ENCODE peak calls at places on chromosome 16, in five cellular contexts. E is iris pigment epithelial cell, C is fibroblast of mammary gland, H is bronchial epithelial cell, M is substantia nigra. R is an unnamed sample.

GRCh38 chr16:22103371-22103890 is 11.1 kb downstream of the VWA3A start:
- DNase-seq in E (no peak), C (no peak), H (peak; percentile 5), M (no peak), R (no peak)

GRCh38 chr16:72952404-72953301 is 95.3 kb downstream of the ZFHX3 start:
- DNase-seq in E (peak; percentile 92), C (peak; percentile 41), H (no peak), M (no peak), R (peak; percentile 64)

GRCh38 chr16:84718-85452 is 6.9 kb downstream of the MPG start:
- DNase-seq in E (peak; percentile 93), C (peak; percentile 97), H (peak; percentile 81), M (no peak), R (peak; percentile 97)

GRCh38 chr16:69483611-69484010 is 59.2 kb downstream of the CYB5B start:
- DNase-seq in E (no peak), C (no peak), H (no peak), M (no peak), R (no peak)

GRCh38 chr16:27703545-27703944 is 153.6 kb downstream of the KATNIP start:
- DNase-seq in E (peak; percentile 55), C (no peak), H (peak; percentile 10), M (no peak), R (peak; percentile 42)

GRCh38 chr16:79509221-79509631 is 91.3 kb downstream of the MAF start:
- DNase-seq in E (no peak), C (no peak), H (no peak), M (peak; percentile 55), R (no peak)

GRCh38 chr16:66103245-66103644 is 263.2 kb upstream of the CDH5 start:
- DNase-seq in E (peak; percentile 45), C (peak; percentile 57), H (no peak), M (no peak), R (peak; percentile 74)

GRCh38 chr16:28182183-28182582 is 29.6 kb downstream of the XPO6 start:
- DNase-seq in E (no peak), C (peak; percentile 78), H (no peak), M (no peak), R (peak; percentile 45)

GRCh38 chr16:85015481-85016177 is 4.3 kb upstream of the ZDHHC7 start:
- DNase-seq in E (peak; percentile 74), C (no peak), H (peak; percentile 64), M (no peak), R (no peak)

GRCh38 chr16:57627184-57627871 is 1.1 kb upstream of the ADGRG1 start:
- DNase-seq in E (peak; percentile 78), C (peak; percentile 75), H (peak; percentile 42), M (no peak), R (peak; percentile 88)

GRCh38 chr16:67663151-67663876 is 2.6 kb downstream of the PARD6A start:
- DNase-seq in E (no peak), C (no peak), H (no peak), M (no peak), R (peak; percentile 26)

GRCh38 chr16:80418772-80419355 is 121.9 kb upstream of the DYNLRB2 start:
- DNase-seq in E (no peak), C (no peak), H (no peak), M (no peak), R (no peak)

GRCh38 chr16:75208242-75208825 is 1.4 kb upstream of the CTRB2 start:
- DNase-seq in E (no peak), C (no peak), H (no peak), M (no peak), R (no peak)

GRCh38 chr16:88655053-88655732 is 4.3 kb upstream of the CYBA start:
- DNase-seq in E (no peak), C (no peak), H (no peak), M (no peak), R (no peak)

GRCh38 chr16:84839956-84840355 is 20.2 kb downstream of the CRISPLD2 start:
- DNase-seq in E (peak; percentile 86), C (peak; percentile 84), H (no peak), M (no peak), R (peak; percentile 86)

R was measured in mesenchymal stem cell.